ENCODE peak calls at places on chromosomes 4 and X, in four cellular contexts. B is heart right ventricle, U is brain microvascular endothelial cell, Z is left ventricle myocardium inferior. R is an unnamed sample. For H3K36me3, the result is how much of the 10 kb centered on the place peaks cover.

GRCh38 chr4:98491862-98492554 is 166.4 kb downstream of the TSPAN5 start:
- DNase-seq in U (no peak), B (no peak), Z (no peak), R (no peak)

GRCh38 chr4:118589471-118590055 is 95.6 kb upstream of the METTL14 start:
- DNase-seq in B (no peak), Z (no peak), U (no peak), R (no peak)

GRCh38 chr4:111187108-111187507 is 564.2 kb upstream of the PITX2 start:
- DNase-seq in Z (no peak), U (no peak), B (no peak), R (no peak)

GRCh38 chr4:113969935-113970334 is 9.5 kb downstream of the ARSJ start:
- DNase-seq in B (no peak), U (no peak), Z (no peak), R (no peak)

GRCh38 chrX:77444075-77444474 is 3.1 kb upstream of the FGF16 start:
- DNase-seq in U (no peak), Z (no peak), B (no peak), R (no peak)

GRCh38 chr4:163343604-163344146 is at the start of gene NPY5R:
- DNase-seq in Z (no peak), U (no peak), B (no peak), R (no peak)

GRCh38 chr4:8342651-8343050 is 73.1 kb downstream of the HTRA3 start:
- DNase-seq in Z (peak), U (no peak), B (no peak), R (no peak)

GRCh38 chrX:70444326-70445196 is at the start of gene DLG3:
- DNase-seq in Z (no peak), U (no peak), B (no peak), R (no peak)

GRCh38 chrX:19593684-19594083 is 78.4 kb upstream of the MAP3K15 start:
- DNase-seq in U (peak), Z (no peak), B (no peak), R (no peak)

GRCh38 chr4:97016186-97016945 is 1126.9 kb downstream of the STPG2 start:
- DNase-seq in Z (no peak), U (no peak), B (no peak), R (no peak)

GRCh38 chr4:39502034-39502658 is 25.1 kb downstream of the UGDH start:
- DNase-seq in B (no peak), Z (no peak), U (peak), R (no peak)

GRCh38 chr4:131046821-131047220 is 1950.9 kb downstream of the C4orf33 start:
- DNase-seq in U (no peak), B (no peak), Z (no peak), R (no peak)

GRCh38 chr4:85127653-85128052 is 161.2 kb upstream of the WDFY3 start:
- DNase-seq in B (peak), Z (no peak), U (no peak), R (no peak)

GRCh38 chr4:78610546-78611214 is 59.1 kb downstream of the ANXA3 start:
- DNase-seq in U (no peak), Z (no peak), B (no peak), R (no peak)

GRCh38 chrX:1108451-1109445 is 103.7 kb downstream of the CRLF2 start:
- DNase-seq in B (no peak), Z (no peak), U (no peak), R (no peak)

GRCh38 chr4:163748474-163748873 is 254.0 kb downstream of the TMA16 start:
- DNase-seq in Z (no peak), B (no peak), U (peak), R (no peak)

GRCh38 chr4:38566811-38567398 is 97.1 kb upstream of the KLF3 start:
- DNase-seq in Z (no peak), B (no peak), U (no peak), R (no peak)

GRCh38 chrX:41491267-41492004 is 44.3 kb downstream of the NYX start:
- DNase-seq in Z (no peak), B (no peak), U (peak), R (no peak)

GRCh38 chr4:117137143-117137542 is 51.8 kb upstream of the TRAM1L1 start:
- DNase-seq in Z (no peak), U (peak), B (no peak), R (no peak)

GRCh38 chr4:184450045-184450444 is 24.3 kb downstream of the IRF2 start:
- DNase-seq in B (no peak), Z (no peak), U (peak), R (no peak)

GRCh38 chr4:1202526-1203378 is 30.4 kb upstream of the SPON2 start:
- DNase-seq in B (peak), Z (no peak), U (no peak), R (no peak)

GRCh38 chrX:136271300-136271699 is 20.1 kb upstream of the MAP7D3 start:
- DNase-seq in Z (no peak), U (no peak), B (no peak), R (no peak)

GRCh38 chr4:164446516-164446915 is 307.4 kb upstream of the SMIM31 start:
- DNase-seq in U (peak), Z (no peak), B (no peak), R (no peak)

GRCh38 chr4:572594-572993 is 3.5 kb downstream of the TMEM271 start:
- DNase-seq in B (no peak), U (no peak), Z (no peak), R (no peak)

GRCh38 chr4:4417886-4418285 is 31.0 kb downstream of the NSG1 start:
- DNase-seq in B (no peak), Z (no peak), U (no peak), R (no peak)

GRCh38 chr4:176359590-176359989 is 39.8 kb downstream of the SPCS3 start:
- DNase-seq in B (no peak), Z (no peak), U (peak), R (no peak)

GRCh38 chr4:137703225-137703624 is 170.9 kb upstream of the PCDH18 start:
- DNase-seq in B (no peak), U (no peak), Z (no peak), R (no peak)

GRCh38 chr4:10416441-10416840 is 40.8 kb downstream of the ZNF518B start:
- DNase-seq in U (no peak), Z (no peak), B (no peak), R (no peak)

GRCh38 chr4:175308236-175308635 is 390.1 kb downstream of the ADAM29 start:
- DNase-seq in B (no peak), Z (no peak), U (peak), R (no peak)

GRCh38 chrX:15469613-15470012 is 23.5 kb downstream of the PIR start:
- DNase-seq in U (no peak), B (no peak), Z (no peak), R (no peak)

GRCh38 chr4:148782284-148782683 is 340.1 kb upstream of the NR3C2 start:
- DNase-seq in B (no peak), U (no peak), Z (no peak), R (no peak)

GRCh38 chrX:26562156-26562555 is 346.2 kb downstream of the MAGEB5 start:
- DNase-seq in B (no peak), Z (no peak), U (no peak), R (no peak)

GRCh38 chr4:128810331-128810870 is 901 bp downstream of the JADE1 start:
- DNase-seq in U (no peak), B (no peak), Z (peak), R (no peak)

GRCh38 chr4:54146139-54146538 is 46.2 kb downstream of the GSX2 start:
- DNase-seq in Z (no peak), U (no peak), B (no peak), R (no peak)

DNA sequence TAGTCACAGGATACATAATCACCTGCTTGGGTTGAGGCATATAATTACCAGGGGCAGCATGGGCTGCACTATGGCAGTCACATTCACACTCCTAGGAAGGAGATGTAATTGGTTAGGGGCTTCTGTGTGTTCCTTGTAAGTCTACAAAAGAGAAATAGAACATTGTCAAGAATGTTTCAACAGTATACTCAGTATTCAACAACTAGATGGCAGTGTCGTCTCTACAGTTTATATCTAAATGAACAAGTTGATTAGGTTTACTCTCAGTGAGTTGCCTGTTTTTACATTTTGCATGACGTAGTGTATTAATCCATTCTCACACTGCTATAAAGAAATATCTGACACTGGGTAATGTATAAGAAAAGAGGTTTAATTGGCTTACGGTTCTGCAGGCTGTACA is 50.5 kb upstream of the RAB33B start:
- DNase-seq in U (no peak), B (no peak), Z (no peak), R (no peak)
- TF ChIP-seq CTCF in U (no peak), B (peak), Z (no peak), R (no peak)

DNA sequence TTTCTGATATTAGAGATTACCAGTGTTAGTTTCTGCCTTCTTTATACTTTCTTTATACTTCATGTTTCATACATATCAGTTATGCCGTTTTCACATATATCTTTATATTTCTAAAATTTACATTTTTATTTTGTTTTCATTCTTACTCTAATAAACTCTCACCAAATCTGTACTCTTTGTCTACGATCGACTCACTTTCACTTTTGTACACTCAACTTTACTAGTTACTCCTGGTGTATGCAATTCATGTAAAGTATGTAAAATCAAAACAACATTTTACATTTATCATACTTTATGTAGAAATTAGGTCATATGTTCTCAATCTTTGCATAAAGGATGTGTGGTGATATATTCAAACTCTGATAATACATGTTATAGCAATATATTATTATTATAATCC is 59.9 kb downstream of the UGT2A3 start:
- DNase-seq in B (no peak), U (no peak), Z (no peak), R (no peak)
- H3K36me3 ChIP-seq in B (under half), U (under half), Z (under half), R (under half)

DNA sequence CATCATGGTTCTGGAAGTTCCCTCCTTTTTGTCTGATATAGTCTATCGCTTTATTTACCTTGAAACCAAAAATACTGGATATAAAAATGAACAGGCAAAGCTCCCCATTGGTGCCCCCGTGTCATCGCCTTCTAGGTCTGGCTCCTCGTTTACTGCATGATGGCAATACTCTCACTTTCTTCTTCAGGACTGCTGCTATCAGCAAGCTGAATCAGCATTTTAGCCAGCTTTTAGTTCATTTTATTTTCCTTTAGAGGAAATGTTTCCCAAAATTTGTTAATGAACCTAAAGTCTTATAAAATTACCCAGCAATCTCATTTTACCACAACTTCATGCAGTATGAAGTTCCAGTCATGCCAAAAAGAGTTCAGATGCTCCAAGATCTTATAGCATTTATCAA is 80.5 kb downstream of the ZIC3 start:
- DNase-seq in B (no peak), U (no peak), Z (no peak), R (no peak)
- H3K4me3 ChIP-seq in B (no peak), U (no peak), Z (no peak), R (no peak)

GRCh38 chr4:186190456-186191265 is 706 bp upstream of the CYP4V2 start:
- DNase-seq in U (no peak), B (peak), Z (no peak), R (no peak)
- TF ChIP-seq CTCF in U (peak), B (peak), Z (no peak), R (no peak)

GRCh38 chrX:123088930-123089329 is 95.1 kb upstream of the GRIA3 start:
- DNase-seq in U (no peak), Z (no peak), B (no peak), R (no peak)
- H3K36me3 ChIP-seq in U (under half), Z (under half), B (under half), R (under half)

GRCh38 chr4:30866907-30867306 is 146.7 kb downstream of the PCDH7 start:
- DNase-seq in U (no peak), B (no peak), Z (no peak), R (no peak)
- H3K4me3 ChIP-seq in U (no peak), B (no peak), Z (no peak), R (peak)

DNA sequence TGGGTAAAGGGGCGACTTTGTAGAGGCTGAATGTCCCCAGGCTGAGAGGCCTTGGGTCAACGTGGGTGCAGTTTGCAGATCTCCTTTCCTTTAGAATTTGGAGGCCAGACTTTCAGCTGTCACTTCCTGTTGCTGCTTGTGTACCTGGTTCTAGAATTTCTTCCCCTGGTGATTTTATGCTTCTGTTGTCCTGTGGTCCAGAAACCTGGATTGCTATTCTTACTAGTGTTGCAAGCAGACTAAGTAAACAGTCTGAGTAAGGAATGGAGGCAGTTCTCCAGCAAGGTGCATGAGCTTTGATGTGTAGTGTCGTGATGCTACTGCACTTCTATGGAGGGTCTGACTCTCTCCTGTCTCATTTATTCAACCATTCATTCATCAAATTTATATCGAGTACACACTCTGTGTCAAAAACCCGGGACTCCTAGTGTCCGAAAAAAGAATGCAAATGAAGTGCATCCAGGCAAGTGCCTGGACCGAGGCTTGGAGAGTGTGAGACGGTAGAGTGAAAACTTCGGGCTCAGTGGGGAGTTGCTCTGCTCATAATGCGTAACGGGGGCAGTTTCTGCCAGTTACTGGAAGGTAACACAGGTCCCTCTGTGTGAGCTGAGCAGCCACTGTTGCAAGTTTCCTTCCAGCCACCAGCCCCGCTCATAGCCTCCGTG is 83.3 kb downstream of the SORCS2 start:
- DNase-seq in U (no peak), Z (no peak), B (no peak), R (no peak)
- TF ChIP-seq CTCF in U (peak), Z (no peak), B (no peak), R (no peak)